ENCODE peak calls at places on chromosomes 5 and 9, in five cellular contexts. C is cardiac muscle cell, Y is fibroblast of lung, U is esophagus squamous epithelium, I is breast epithelium. W is an unnamed sample.

GRCh38 chr5:111954516-111955337 is 197.7 kb upstream of the NREP start:
- DNase-seq in I (no peak), C (no peak), Y (peak; percentile 39), U (no peak), W (no peak)

GRCh38 chr9:122656378-122656777 is 1.0 kb downstream of the OR1B1 start:
- DNase-seq in U (no peak), I (no peak), C (no peak), Y (no peak), W (no peak)

GRCh38 chr5:10456583-10457562 is 15.2 kb downstream of the ROPN1L start:
- DNase-seq in U (no peak), I (no peak), Y (peak; percentile 67), C (no peak), W (no peak)

GRCh38 chr9:31153250-31153840 is 1231.1 kb upstream of the ACO1 start:
- DNase-seq in U (no peak), Y (peak; percentile 26), C (no peak), I (no peak), W (no peak)

GRCh38 chr5:175590471-175590881 is 67.4 kb upstream of the HRH2 start:
- DNase-seq in U (no peak), I (no peak), Y (peak; percentile 3), C (no peak), W (no peak)

GRCh38 chr9:134318941-134319305 is 7.3 kb upstream of the RXRA start:
- DNase-seq in Y (no peak), U (no peak), I (no peak), C (no peak), W (no peak)

GRCh38 chr9:112711050-112711689 is 6.7 kb downstream of the INIP start:
- DNase-seq in Y (peak; percentile 68), U (no peak), C (peak; percentile 30), I (no peak), W (no peak)

GRCh38 chr5:177402271-177403043 is 2.0 kb upstream of the PFN3 start:
- DNase-seq in C (peak; percentile 80), U (no peak), Y (peak; percentile 43), I (peak; percentile 76), W (peak; percentile 52)

GRCh38 chr5:171309526-171310333 is 682 bp downstream of the TLX3 start:
- DNase-seq in C (no peak), Y (no peak), U (no peak), I (no peak), W (no peak)

GRCh38 chr5:891117-891836 is 1.3 kb downstream of the BRD9 start:
- DNase-seq in Y (no peak), I (no peak), U (no peak), C (no peak), W (no peak)

GRCh38 chr9:129208191-129209091 is 30.4 kb upstream of the IER5L start:
- DNase-seq in Y (no peak), C (peak; percentile 52), I (no peak), U (no peak), W (peak; percentile 50)

GRCh38 chr5:125699860-125700259 is 723.3 kb upstream of the GRAMD2B start:
- DNase-seq in U (no peak), C (peak; percentile 21), I (no peak), Y (no peak), W (no peak)

GRCh38 chr5:146076028-146076427 is 29.3 kb downstream of the PLAC8L1 start:
- DNase-seq in I (no peak), U (no peak), Y (no peak), C (no peak), W (no peak)

GRCh38 chr5:170629566-170630175 is 125.9 kb downstream of the KCNIP1 start:
- DNase-seq in Y (no peak), U (no peak), I (no peak), C (no peak), W (no peak)

GRCh38 chr5:107217721-107218130 is 453.0 kb downstream of the EFNA5 start:
- DNase-seq in Y (no peak), U (no peak), C (no peak), I (peak; percentile 50), W (no peak)

GRCh38 chr5:88879724-88880123 is 3.3 kb downstream of the MEF2C start:
- DNase-seq in C (no peak), Y (no peak), U (no peak), I (no peak), W (no peak)

GRCh38 chr5:122358382-122358990 is 46.4 kb downstream of the SNCAIP start:
- DNase-seq in Y (no peak), U (no peak), I (no peak), C (peak; percentile 12), W (no peak)

GRCh38 chr5:57302164-57302563 is 128.3 kb downstream of the GPBP1 start:
- DNase-seq in Y (peak; percentile 46), I (no peak), C (no peak), U (no peak), W (peak; percentile 26)

GRCh38 chr5:31362931-31363568 is 168.8 kb downstream of the DROSHA start:
- DNase-seq in I (no peak), U (no peak), C (no peak), Y (no peak), W (no peak)

GRCh38 chr9:100322954-100323536 is 29.7 kb downstream of the TEX10 start:
- DNase-seq in Y (peak; percentile 60), U (no peak), C (peak; percentile 47), I (no peak), W (no peak)

GRCh38 chr9:133419005-133419404 is 1.2 kb upstream of the REXO4 start:
- DNase-seq in U (no peak), Y (no peak), I (no peak), C (no peak), W (no peak)

GRCh38 chr5:179732918-179733763 is 519 bp downstream of the MAML1 start:
- DNase-seq in C (peak; percentile 65), I (no peak), U (no peak), Y (peak; percentile 40), W (peak; percentile 20)

GRCh38 chr5:149723374-149723773 is 6.7 kb upstream of the PPARGC1B start:
- DNase-seq in C (no peak), U (no peak), I (no peak), Y (no peak), W (no peak)

GRCh38 chr9:121663591-121663990 is 12.2 kb downstream of the DAB2IP start:
- DNase-seq in U (no peak), I (no peak), C (no peak), Y (no peak), W (no peak)

DNA sequence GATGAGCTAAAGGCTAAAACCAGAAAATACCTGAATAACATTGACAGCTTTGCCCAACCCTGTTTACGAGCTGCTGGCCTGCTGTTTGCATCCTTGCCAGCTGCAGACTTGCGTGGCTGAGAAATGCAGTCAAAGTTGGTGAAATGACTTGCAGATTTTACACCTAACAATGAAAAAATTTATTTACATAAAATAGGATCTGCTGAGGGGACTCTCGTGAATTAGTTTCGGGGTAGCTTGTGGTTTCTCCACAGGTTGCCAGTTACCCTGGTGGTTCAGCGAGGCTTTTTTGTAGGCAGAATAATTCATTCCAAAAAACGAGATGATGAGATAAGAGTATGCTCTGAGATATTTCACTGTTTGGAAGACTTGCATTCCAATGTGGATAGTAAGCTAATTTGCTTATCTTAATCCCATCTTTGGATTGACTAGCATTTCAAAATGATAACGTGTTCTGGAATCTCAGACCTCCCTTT is 65.7 kb upstream of the FANCC start:
- DNase-seq in I (no peak), U (no peak), Y (peak; percentile 56), C (no peak), W (no peak)
- H3K27ac ChIP-seq in I (no peak overlapping the region), U (no peak overlapping the region), Y (no peak overlapping the region), C (no peak overlapping the region), W (no peak overlapping the region)

GRCh38 chr9:96844040-96844439 is 10.3 kb downstream of the ZNF782 start:
- DNase-seq in U (no peak), I (no peak), C (no peak), Y (no peak), W (no peak)
- H3K9me3 ChIP-seq in U (peaks cover 67% of the 10 kb centered on the region), I (no peaks in the 10 kb centered on the region), C (no peaks in the 10 kb centered on the region), Y (no peaks in the 10 kb centered on the region), W (no peaks in the 10 kb centered on the region)

GRCh38 chr5:74546796-74547195 is 93.7 kb downstream of the ENC1 start:
- DNase-seq in Y (no peak), I (no peak), U (no peak), C (no peak), W (no peak)
- TF ChIP-seq CTCF in Y (no peak), I (no peak), U (no peak), C (no peak), W (no peak)

DNA sequence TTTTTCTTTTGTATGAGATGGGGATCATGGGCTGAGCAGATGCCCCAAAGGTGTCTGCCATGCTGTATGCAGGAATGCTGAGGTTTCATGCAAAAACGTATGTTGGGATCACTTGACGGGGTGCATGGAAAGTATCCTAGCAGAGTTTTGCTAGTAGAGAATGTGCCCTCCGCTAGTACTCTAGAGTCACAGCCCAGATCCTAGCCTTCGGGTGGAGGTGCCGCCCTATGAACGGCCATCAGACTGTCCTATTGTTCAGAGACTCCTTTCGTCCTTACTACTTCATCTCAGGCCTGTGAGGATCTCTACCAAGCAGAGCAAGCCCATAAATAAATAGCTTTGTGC is 69.6 kb upstream of the SPATA31E1 start:
- DNase-seq in C (no peak), I (no peak), U (no peak), Y (no peak), W (no peak)
- H3K27ac ChIP-seq in C (no peak overlapping the region), I (no peak overlapping the region), U (no peak overlapping the region), Y (no peak overlapping the region), W (no peak overlapping the region)